ENCODE peak calls at places on chromosomes 4 and X, in nine cellular contexts. One of them, this sample, is unnamed.

GRCh38 chr4:182600093-182600492 is 317.1 kb downstream of the DCTD start:
- DNase-seq in DMS153: peak
- DNase-seq in neuronal stem cell: no peak
- DNase-seq in spleen: no peak
- DNase-seq in sciatic nerve: no peak
- DNase-seq in choroid plexus epithelial cell: no peak
- DNase-seq in heart left ventricle: no peak
- DNase-seq in tibial nerve: no peak
- DNase-seq in midbrain: no peak
- DNase-seq in this sample: no peak

GRCh38 chrX:810186-810585 is 179.6 kb downstream of the SHOX start:
- DNase-seq in DMS153: no peak
- DNase-seq in midbrain: no peak
- DNase-seq in tibial nerve: no peak
- DNase-seq in heart left ventricle: no peak
- DNase-seq in neuronal stem cell: no peak
- DNase-seq in sciatic nerve: no peak
- DNase-seq in spleen: peak
- DNase-seq in choroid plexus epithelial cell: no peak
- DNase-seq in this sample: peak

GRCh38 chr4:188299161-188299560 is 159.9 kb downstream of the TRIML1 start:
- DNase-seq in heart left ventricle: no peak
- DNase-seq in midbrain: no peak
- DNase-seq in tibial nerve: no peak
- DNase-seq in choroid plexus epithelial cell: no peak
- DNase-seq in sciatic nerve: no peak
- DNase-seq in DMS153: peak
- DNase-seq in neuronal stem cell: no peak
- DNase-seq in spleen: no peak
- DNase-seq in this sample: no peak

GRCh38 chr4:73221734-73222133 is 36.9 kb downstream of the ANKRD17 start:
- DNase-seq in sciatic nerve: no peak
- DNase-seq in heart left ventricle: no peak
- DNase-seq in choroid plexus epithelial cell: no peak
- DNase-seq in midbrain: no peak
- DNase-seq in neuronal stem cell: no peak
- DNase-seq in DMS153: no peak
- DNase-seq in tibial nerve: no peak
- DNase-seq in spleen: no peak
- DNase-seq in this sample: no peak

GRCh38 chrX:44344687-44345086 is 1.2 kb upstream of the EFHC2 start:
- DNase-seq in tibial nerve: no peak
- DNase-seq in sciatic nerve: no peak
- DNase-seq in DMS153: no peak
- DNase-seq in spleen: no peak
- DNase-seq in neuronal stem cell: no peak
- DNase-seq in midbrain: no peak
- DNase-seq in choroid plexus epithelial cell: no peak
- DNase-seq in heart left ventricle: no peak
- DNase-seq in this sample: no peak

GRCh38 chr4:153643406-153644016 is 40.6 kb upstream of the TLR2 start:
- DNase-seq in neuronal stem cell: no peak
- DNase-seq in midbrain: no peak
- DNase-seq in DMS153: peak
- DNase-seq in spleen: no peak
- DNase-seq in tibial nerve: no peak
- DNase-seq in sciatic nerve: no peak
- DNase-seq in choroid plexus epithelial cell: peak
- DNase-seq in heart left ventricle: no peak
- DNase-seq in this sample: no peak

GRCh38 chr4:11565899-11566298 is 137.2 kb upstream of the HS3ST1 start:
- DNase-seq in midbrain: no peak
- DNase-seq in heart left ventricle: no peak
- DNase-seq in tibial nerve: no peak
- DNase-seq in neuronal stem cell: no peak
- DNase-seq in sciatic nerve: no peak
- DNase-seq in DMS153: no peak
- DNase-seq in spleen: no peak
- DNase-seq in choroid plexus epithelial cell: no peak
- DNase-seq in this sample: no peak

GRCh38 chr4:29295280-29295679 is 1424.9 kb upstream of the PCDH7 start:
- DNase-seq in midbrain: no peak
- DNase-seq in tibial nerve: no peak
- DNase-seq in sciatic nerve: no peak
- DNase-seq in neuronal stem cell: no peak
- DNase-seq in choroid plexus epithelial cell: peak
- DNase-seq in DMS153: no peak
- DNase-seq in spleen: no peak
- DNase-seq in heart left ventricle: no peak
- DNase-seq in this sample: no peak

GRCh38 chr4:83644677-83645639 is 109.0 kb downstream of the GPAT3 start:
- DNase-seq in tibial nerve: peak
- DNase-seq in DMS153: peak
- DNase-seq in neuronal stem cell: peak
- DNase-seq in choroid plexus epithelial cell: peak
- DNase-seq in midbrain: peak
- DNase-seq in heart left ventricle: no peak
- DNase-seq in sciatic nerve: no peak
- DNase-seq in spleen: no peak
- DNase-seq in this sample: no peak

GRCh38 chr4:109041463-109041862 is 261.0 kb downstream of the COL25A1 start:
- DNase-seq in spleen: no peak
- DNase-seq in neuronal stem cell: no peak
- DNase-seq in heart left ventricle: no peak
- DNase-seq in tibial nerve: no peak
- DNase-seq in DMS153: no peak
- DNase-seq in sciatic nerve: no peak
- DNase-seq in midbrain: no peak
- DNase-seq in choroid plexus epithelial cell: peak
- DNase-seq in this sample: no peak

GRCh38 chr4:179755322-179755721 is 2313.1 kb upstream of the AGA start:
- DNase-seq in neuronal stem cell: no peak
- DNase-seq in tibial nerve: no peak
- DNase-seq in midbrain: no peak
- DNase-seq in DMS153: no peak
- DNase-seq in sciatic nerve: no peak
- DNase-seq in heart left ventricle: no peak
- DNase-seq in choroid plexus epithelial cell: no peak
- DNase-seq in spleen: no peak
- DNase-seq in this sample: no peak